ENCODE peak calls at places on chromosome X, in five cellular contexts. D is left ventricle myocardium inferior, J is GM12865, X is IMR-90, U is WTC11. C is an unnamed sample.

GRCh38 chrX:117511379-117511778 is 605.2 kb downstream of the KLHL13 start:
- DNase-seq in X (no peak), D (no peak), J (no peak), U (no peak), C (no peak)

GRCh38 chrX:72312311-72312940 is 6.7 kb upstream of the CITED1 start:
- DNase-seq in J (no peak), D (no peak), X (no peak), U (no peak), C (no peak)

GRCh38 chrX:2965965-2966364 is 36.8 kb upstream of the ARSD start:
- DNase-seq in J (peak; percentile 13), X (no peak), D (no peak), U (no peak), C (no peak)

GRCh38 chrX:24464498-24464835 is 619 bp upstream of the PDK3 start:
- DNase-seq in J (no peak), U (no peak), D (no peak), X (no peak), C (no peak)

GRCh38 chrX:131671714-131672113 is 127.8 kb downstream of the OR13H1 start:
- DNase-seq in X (no peak), U (no peak), J (no peak), D (no peak), C (no peak)

GRCh38 chrX:114127005-114127404 is 456.9 kb upstream of the HTR2C start:
- DNase-seq in X (no peak), J (no peak), U (no peak), D (no peak), C (no peak)

GRCh38 chrX:9282325-9282724 is 182.5 kb upstream of the TBL1X start:
- DNase-seq in U (no peak), J (no peak), X (no peak), D (no peak), C (no peak)

GRCh38 chrX:18931972-18932371 is 51.9 kb downstream of the PHKA2 start:
- DNase-seq in X (peak; percentile 30), D (no peak), U (peak; percentile 15), J (peak; percentile 17), C (no peak)

GRCh38 chrX:48520976-48521352 is 644 bp upstream of the EBP start:
- DNase-seq in D (no peak), U (no peak), X (no peak), J (peak; percentile 43), C (no peak)

GRCh38 chrX:1507511-1508463 is 29.2 kb downstream of the P2RY8 start:
- DNase-seq in J (peak; percentile 87), U (no peak), X (no peak), D (no peak), C (peak; percentile 69)

GRCh38 chrX:110381216-110381615 is 22.6 kb downstream of the RTL9 start:
- DNase-seq in X (peak; percentile 79), D (no peak), U (no peak), J (no peak), C (no peak)

GRCh38 chrX:34848281-34848680 is 94.3 kb upstream of the FAM47B start:
- DNase-seq in X (peak; percentile 66), U (no peak), D (no peak), J (no peak), C (no peak)

GRCh38 chrX:120228187-120228908 is 22.3 kb upstream of the ZBTB33 start:
- DNase-seq in J (no peak), X (no peak), U (no peak), D (no peak), C (no peak)

GRCh38 chrX:97471071-97471470 is 587.4 kb downstream of the RPA4 start:
- DNase-seq in X (no peak), U (no peak), D (no peak), J (peak; percentile 0), C (no peak)

GRCh38 chrX:110045988-110046387 is 43.1 kb downstream of the TMEM164 start:
- DNase-seq in X (no peak), D (no peak), J (no peak), U (no peak), C (no peak)

GRCh38 chrX:17519349-17519748 is 144.3 kb downstream of the NHS start:
- DNase-seq in J (no peak), X (peak; percentile 7), D (peak; percentile 62), U (no peak), C (no peak)

GRCh38 chrX:331145-331771 is 12.7 kb upstream of the GTPBP6 start:
- DNase-seq in D (peak; percentile 15), X (peak; percentile 28), J (no peak), U (peak; percentile 29), C (no peak)

GRCh38 chrX:46168254-46168653 is 377.0 kb downstream of the ZNF674 start:
- DNase-seq in D (no peak), X (no peak), U (no peak), J (no peak), C (no peak)

GRCh38 chrX:49878128-49878833 is 1.0 kb upstream of the USP27X start:
- DNase-seq in J (no peak), X (no peak), U (no peak), D (peak; percentile 13), C (no peak)

GRCh38 chrX:106286053-106286650 is 118.0 kb downstream of the PWWP3B start:
- DNase-seq in D (no peak), U (no peak), J (no peak), X (no peak), C (no peak)

GRCh38 chrX:39894626-39895025 is 203.1 kb downstream of the BCOR start:
- DNase-seq in X (no peak), D (no peak), U (no peak), J (no peak), C (no peak)

GRCh38 chrX:102154900-102155805 is 624 bp downstream of the BEX5 start:
- DNase-seq in J (peak; percentile 2), D (no peak), X (no peak), U (no peak), C (no peak)

GRCh38 chrX:19875051-19875432 is 12.4 kb downstream of the SH3KBP1 start:
- DNase-seq in J (peak; percentile 50), U (no peak), D (no peak), X (peak; percentile 34), C (no peak)

GRCh38 chrX:49284212-49284611 is 14.6 kb downstream of the PPP1R3F start:
- DNase-seq in U (no peak), J (no peak), X (no peak), D (no peak), C (no peak)

GRCh38 chrX:13471269-13471668 is 98.1 kb upstream of the EGFL6 start:
- DNase-seq in J (no peak), U (peak; percentile 11), X (no peak), D (no peak), C (no peak)

DNA sequence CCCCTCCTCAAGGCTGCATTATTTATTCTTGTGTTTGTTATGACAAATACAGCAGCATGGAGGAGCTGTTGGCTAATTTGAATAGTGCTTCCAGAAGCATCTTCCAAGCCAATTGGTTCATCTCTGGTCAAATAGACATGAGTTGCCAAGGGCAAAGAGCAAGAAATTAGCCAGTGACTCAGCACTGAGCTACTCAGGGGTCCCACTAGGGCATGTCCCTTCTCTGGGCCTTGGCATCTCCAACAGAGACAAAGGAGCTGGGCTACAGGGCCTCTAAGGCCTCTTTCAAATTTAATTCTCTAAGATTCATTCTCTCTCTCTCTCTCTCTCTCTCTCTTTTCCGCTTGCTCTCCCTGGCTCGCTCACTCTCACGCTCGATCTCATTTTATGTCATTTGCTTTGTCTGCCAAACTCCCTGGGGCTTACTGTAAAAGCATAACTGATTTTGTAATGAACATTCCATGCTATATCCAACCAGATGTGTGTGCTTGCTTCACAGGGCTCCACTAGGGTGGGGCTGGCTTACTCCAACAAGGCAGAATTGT is 86.7 kb upstream of the MAGEA4 start:
- DNase-seq in J (no peak), X (peak; percentile 1), U (no peak), D (no peak), C (no peak)
- TF ChIP-seq CTCF in J (no peak), X (no peak), U (no peak), D (peak; percentile 33), C (no peak)

GRCh38 chrX:10938371-10938982 is 172.7 kb upstream of the HCCS start:
- DNase-seq in D (no peak), X (peak; percentile 12), U (no peak), J (no peak), C (no peak)

GRCh38 chrX:10929747-10930146 is 181.4 kb upstream of the HCCS start:
- DNase-seq in D (no peak), U (no peak), J (no peak), X (peak; percentile 19), C (no peak)

DNA sequence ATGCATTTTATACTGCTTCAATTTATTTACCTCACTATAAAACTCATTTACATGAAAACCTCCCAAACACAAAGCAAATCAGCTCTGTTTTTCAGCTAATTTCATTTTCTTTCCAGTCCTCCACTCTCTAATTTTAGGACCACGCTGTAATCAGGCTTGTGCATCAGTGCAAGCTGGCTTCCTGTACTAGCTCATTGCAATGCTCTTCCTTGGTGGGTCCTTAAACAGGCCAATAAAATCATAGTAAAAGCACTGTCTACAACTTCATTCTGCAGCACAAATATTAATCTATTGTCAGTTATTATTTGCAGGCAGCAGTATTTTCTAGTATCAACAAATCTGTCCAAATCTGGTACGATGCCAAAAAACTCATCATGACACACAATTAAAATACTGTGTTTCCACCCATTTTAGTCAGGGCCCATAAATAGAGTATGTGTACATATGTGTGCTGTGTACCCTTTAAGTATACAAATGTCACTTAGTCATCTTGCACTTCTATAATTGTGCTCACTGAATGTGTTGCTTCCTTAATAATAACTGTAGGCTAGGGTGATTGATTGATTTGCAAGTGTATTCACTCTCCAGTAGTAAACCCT is 178.2 kb upstream of the HCCS start:
- DNase-seq in D (no peak), U (no peak), J (no peak), X (peak; percentile 41), C (no peak)
- TF ChIP-seq CTCF in D (no peak), U (no peak), J (no peak), X (no peak), C (no peak)

DNA sequence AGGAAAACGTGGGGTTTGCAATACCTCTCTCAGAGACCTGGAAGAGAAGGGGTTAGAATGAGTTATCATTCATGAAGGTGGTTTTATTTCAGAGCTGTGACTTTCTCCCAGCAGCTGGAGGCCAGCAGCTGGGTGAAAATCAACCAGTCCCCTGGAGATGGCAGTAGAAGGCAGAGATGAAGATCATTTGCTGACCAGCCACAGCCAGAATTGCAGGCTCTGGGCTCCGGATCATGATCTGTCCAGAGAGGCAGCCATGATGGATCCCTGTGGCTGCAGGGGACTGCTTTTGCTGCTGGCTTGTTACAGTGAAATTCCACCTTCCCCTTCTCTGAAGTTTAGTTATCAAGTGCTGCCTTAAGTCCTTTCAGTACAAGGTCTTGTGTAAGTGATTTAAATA is 46.9 kb upstream of the TAB3 start:
- DNase-seq in X (peak; percentile 3), U (peak; percentile 20), J (peak; percentile 0), D (no peak), C (no peak)
- TF ChIP-seq CTCF in X (no peak), U (no peak), J (no peak), D (peak; percentile 12), C (no peak)

GRCh38 chrX:68599256-68600152 is 48.0 kb upstream of the STARD8 start:
- DNase-seq in X (peak; percentile 4), U (peak; percentile 14), D (no peak), J (no peak), C (no peak)
- TF ChIP-seq CTCF in X (peak; percentile 66), U (peak; percentile 59), D (peak; percentile 67), J (peak; percentile 41), C (no peak)

DNA sequence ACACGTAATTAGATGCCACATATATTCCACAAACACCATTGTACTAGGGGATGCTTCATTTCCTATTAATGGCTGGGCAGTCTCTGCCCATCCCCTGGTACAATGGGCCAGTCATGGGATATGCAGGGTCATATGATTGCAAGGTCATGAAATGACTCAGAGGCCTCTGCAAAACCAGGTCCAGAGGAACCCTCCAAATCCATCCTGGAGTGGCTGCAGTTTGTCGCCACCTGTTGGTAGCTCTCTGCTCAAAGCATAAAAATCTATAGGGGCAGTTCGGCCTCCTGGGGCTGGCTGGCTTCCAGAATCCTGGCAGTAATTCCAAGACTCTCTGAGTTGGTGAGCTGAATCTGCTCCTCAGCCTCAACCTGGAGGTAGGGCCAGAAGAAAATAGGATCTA is 22.9 kb upstream of the PUDP start:
- DNase-seq in D (no peak), U (peak; percentile 37), X (no peak), J (peak; percentile 13), C (no peak)
- TF ChIP-seq CTCF in D (peak; percentile 27), U (peak; percentile 44), X (peak; percentile 27), J (peak; percentile 11), C (no peak)

C was measured in GM20000.